ENCODE peak calls at places on chromosomes 4 and X, in ten cellular contexts. M is tibial artery; F is left lung; Q is heart left ventricle; A is right lobe of liver; W is psoas muscle; H is lung; S is naive thymus-derived CD4-positive, alpha-beta T cell; L is astrocyte; J is mesenchymal stem cell. B is an unnamed sample.
A peak's percentile ranks its signal among the peaks of the same experiment; 100 is the strongest.

GRCh38 chr4:48275247-48275646 is 5.6 kb upstream of the TEC start:
- DNase-seq in M (no peak), F (no peak), Q (no peak), A (no peak), W (no peak), H (no peak), S (no peak), L (no peak), J (peak; percentile 28), B (peak; percentile 18)

GRCh38 chr4:89363786-89364185 is 56.2 kb upstream of the GPRIN3 start:
- DNase-seq in M (no peak), F (no peak), Q (no peak), A (no peak), W (no peak), H (no peak), S (no peak), L (no peak), J (no peak), B (no peak)

GRCh38 chrX:39810901-39811300 is 286.9 kb downstream of the BCOR start:
- DNase-seq in M (no peak), F (no peak), Q (no peak), A (no peak), W (no peak), H (no peak), S (no peak), L (no peak), J (no peak), B (no peak)

GRCh38 chr4:122827258-122827887 is 742 bp downstream of the FGF2 start:
- DNase-seq in M (peak; percentile 75), F (no peak), Q (peak; percentile 47), A (peak; percentile 58), W (peak; percentile 64), H (no peak), S (peak; percentile 10), L (no peak), J (peak; percentile 62), B (peak; percentile 64)

GRCh38 chr4:90190510-90190909 is 63.3 kb downstream of the CCSER1 start:
- DNase-seq in M (no peak), F (no peak), Q (no peak), A (no peak), W (no peak), H (no peak), S (no peak), L (no peak), J (no peak), B (no peak)

GRCh38 chrX:30373951-30374350 is 64.8 kb upstream of the NR0B1 start:
- DNase-seq in M (no peak), F (no peak), Q (no peak), A (no peak), W (no peak), H (no peak), S (no peak), L (no peak), J (no peak), B (no peak)

GRCh38 chrX:56729152-56729557 is at the start of gene NBDY:
- DNase-seq in M (no peak), F (peak; percentile 42), Q (peak; percentile 38), A (peak; percentile 55), W (peak; percentile 16), H (no peak), S (no peak), L (peak; percentile 31), J (peak; percentile 66), B (peak; percentile 52)

GRCh38 chr4:23888421-23889319 is 1.2 kb downstream of the PPARGC1A start:
- DNase-seq in M (peak; percentile 64), F (no peak), Q (peak; percentile 35), A (no peak), W (no peak), H (peak; percentile 30), S (no peak), L (peak; percentile 65), J (peak; percentile 74), B (peak; percentile 71)

GRCh38 chrX:57918750-57919436 is 8.6 kb upstream of the ZXDA start:
- DNase-seq in M (peak; percentile 59), F (no peak), Q (peak; percentile 37), A (no peak), W (peak; percentile 30), H (no peak), S (no peak), L (no peak), J (peak; percentile 0), B (peak; percentile 53)

GRCh38 chr4:103011378-103012025 is 8.0 kb downstream of the SLC9B1 start:
- DNase-seq in M (no peak), F (peak; percentile 54), Q (no peak), A (no peak), W (no peak), H (peak; percentile 56), S (no peak), L (peak; percentile 54), J (peak; percentile 4), B (peak; percentile 5)

GRCh38 chr4:123449780-123450179 is 53.2 kb downstream of the SPRY1 start:
- DNase-seq in M (no peak), F (no peak), Q (no peak), A (no peak), W (no peak), H (no peak), S (no peak), L (peak; percentile 73), J (peak; percentile 83), B (peak; percentile 39)

GRCh38 chr4:118352843-118353373 is at the start of gene PRSS12:
- DNase-seq in M (no peak), F (peak; percentile 64), Q (peak; percentile 28), A (peak; percentile 70), W (peak; percentile 60), H (peak; percentile 75), S (peak; percentile 40), L (peak; percentile 30), J (peak; percentile 70), B (peak; percentile 56)
- H3K27me3 ChIP-seq in M (no peaks in the 10 kb centered on the region), F (peaks cover 63% of the 10 kb centered on the region), Q (peaks cover 76% of the 10 kb centered on the region), A (no peaks in the 10 kb centered on the region), W (peaks cover 63% of the 10 kb centered on the region), H (peaks cover 3% of the 10 kb centered on the region), S (peaks cover 11% of the 10 kb centered on the region), L (peaks cover 9% of the 10 kb centered on the region), J (peaks cover 51% of the 10 kb centered on the region), B (peaks cover 36% of the 10 kb centered on the region)

GRCh38 chr4:109432676-109433075 is 939 bp upstream of the SEC24B start:
- DNase-seq in M (no peak), F (no peak), Q (no peak), A (no peak), W (no peak), H (no peak), S (no peak), L (peak; percentile 73), J (peak; percentile 88), B (no peak)

GRCh38 chr4:109434007-109434792 is 585 bp downstream of the SEC24B start:
- DNase-seq in M (peak; percentile 69), F (peak; percentile 52), Q (peak; percentile 53), A (peak; percentile 74), W (peak; percentile 51), H (peak; percentile 42), S (no peak), L (peak; percentile 13), J (peak; percentile 49), B (peak; percentile 60)

GRCh38 chr4:109433281-109434006 is at the start of gene SEC24B:
- DNase-seq in M (peak; percentile 93), F (peak; percentile 95), Q (peak; percentile 94), A (peak; percentile 98), W (peak; percentile 90), H (peak; percentile 93), S (peak; percentile 88), L (peak; percentile 57), J (peak; percentile 85), B (peak; percentile 83)

GRCh38 chr4:109434793-109435080 is 1.1 kb downstream of the SEC24B start:
- DNase-seq in M (no peak), F (no peak), Q (no peak), A (no peak), W (no peak), H (no peak), S (no peak), L (peak; percentile 54), J (no peak), B (peak; percentile 21)

DNA sequence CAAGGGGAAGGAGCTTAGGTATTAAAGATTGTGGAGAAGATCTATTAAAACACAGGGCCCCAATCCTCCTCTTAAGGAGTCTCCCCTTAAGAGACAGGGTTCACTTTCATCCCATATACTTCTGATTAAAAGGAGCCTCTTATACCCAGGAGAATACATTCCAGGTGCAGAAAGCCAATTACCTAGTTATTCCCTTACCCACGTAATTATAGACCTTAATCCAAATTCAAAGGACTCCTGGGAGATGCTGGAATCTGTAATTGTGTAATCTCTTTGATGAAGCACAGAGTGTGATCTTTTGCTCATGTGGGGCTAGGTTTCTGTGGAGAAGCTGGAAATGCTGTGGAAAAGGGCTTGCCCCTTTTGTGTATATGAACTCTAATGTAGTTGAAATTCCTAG is 1.4 kb upstream of the SEC24B start:
- DNase-seq in M (no peak), F (no peak), Q (no peak), A (no peak), W (no peak), H (no peak), S (no peak), L (no peak), J (no peak), B (no peak)
- H3K4me3 ChIP-seq in M (no peak overlapping the region), F (no peak overlapping the region), Q (no peak overlapping the region), A (no peak overlapping the region), W (no peak overlapping the region), H (no peak overlapping the region), S (no peak overlapping the region), L (peak overlapping the region; percentile 79), J (no peak overlapping the region), B (no peak overlapping the region)

GRCh38 chrX:18389968-18390367 is 35.4 kb upstream of the CDKL5 start:
- DNase-seq in M (no peak), F (no peak), Q (no peak), A (no peak), W (no peak), H (no peak), S (no peak), L (no peak), J (no peak), B (no peak)

GRCh38 chrX:18390941-18391538 is 34.4 kb upstream of the CDKL5 start:
- DNase-seq in M (peak; percentile 65), F (peak; percentile 52), Q (peak; percentile 39), A (no peak), W (peak; percentile 45), H (peak; percentile 64), S (peak; percentile 12), L (peak; percentile 18), J (peak; percentile 58), B (peak; percentile 62)

GRCh38 chrX:18394477-18394876 is 30.9 kb upstream of the CDKL5 start:
- DNase-seq in M (no peak), F (no peak), Q (no peak), A (no peak), W (no peak), H (no peak), S (no peak), L (no peak), J (no peak), B (no peak)
- H3K27ac ChIP-seq in M (no peak overlapping the region), F (no peak overlapping the region), Q (no peak overlapping the region), A (no peak overlapping the region), W (no peak overlapping the region), H (no peak overlapping the region), S (no peak overlapping the region), L (no peak overlapping the region), J (no peak overlapping the region), B (no peak overlapping the region)

DNA sequence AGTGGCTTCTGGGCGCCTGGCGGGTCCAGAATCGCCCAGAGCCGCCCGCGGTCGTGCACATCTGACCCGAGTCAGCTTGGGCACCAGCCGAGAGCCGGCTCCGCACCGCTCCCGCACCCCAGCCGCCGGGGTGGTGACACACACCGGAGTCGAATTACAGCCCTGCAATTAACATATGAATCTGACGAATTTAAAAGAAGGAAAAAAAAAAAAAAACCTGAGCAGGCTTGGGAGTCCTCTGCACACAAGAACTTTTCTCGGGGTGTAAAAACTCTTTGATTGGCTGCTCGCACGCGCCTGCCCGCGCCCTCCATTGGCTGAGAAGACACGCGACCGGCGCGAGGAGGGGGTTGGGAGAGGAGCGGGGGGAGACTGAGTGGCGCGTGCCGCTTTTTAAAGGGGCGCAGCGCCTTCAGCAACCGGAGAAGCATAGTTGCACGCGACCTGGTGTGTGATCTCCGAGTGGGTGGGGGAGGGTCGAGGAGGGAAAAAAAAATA is at the start of gene ATOH1:
- DNase-seq in M (no peak), F (no peak), Q (peak; percentile 31), A (no peak), W (no peak), H (no peak), S (no peak), L (no peak), J (no peak), B (no peak)
- H3K27me3 ChIP-seq in M (no peaks in the 10 kb centered on the region), F (peaks cover 87% of the 10 kb centered on the region), Q (peaks cover 75% of the 10 kb centered on the region), A (peaks cover 22% of the 10 kb centered on the region), W (peaks cover 88% of the 10 kb centered on the region), H (peaks cover 14% of the 10 kb centered on the region), S (peaks cover 6% of the 10 kb centered on the region), L (peaks cover 81% of the 10 kb centered on the region), J (peaks cover 82% of the 10 kb centered on the region), B (peaks cover 100% of the 10 kb centered on the region)